ENCODE peak calls at places on chromosome X, in four cellular contexts. D is A549, K is HepG2, Z is K562. J is an unnamed sample.

GRCh38 chrX:48478806-48479205 is 2.8 kb downstream of the FTSJ1 start:
- DNase-seq in D (no peak), K (no peak), Z (no peak), J (no peak)

GRCh38 chrX:53288173-53288572 is 6.8 kb upstream of the IQSEC2 start:
- DNase-seq in D (no peak), K (no peak), Z (peak), J (no peak)

GRCh38 chrX:1658083-1658463 is 43.2 kb downstream of the ASMT start:
- DNase-seq in D (no peak), K (no peak), Z (no peak), J (no peak)

GRCh38 chrX:78708171-78708570 is 39.3 kb upstream of the LPAR4 start:
- DNase-seq in D (peak), K (peak), Z (peak), J (peak)

GRCh38 chrX:53481816-53482485 is 47.8 kb upstream of the HSD17B10 start:
- DNase-seq in D (peak), K (peak), Z (peak), J (peak)

GRCh38 chrX:78957768-78958130 is 12.6 kb downstream of the P2RY10 start:
- DNase-seq in D (no peak), K (no peak), Z (no peak), J (no peak)

GRCh38 chrX:143121471-143121870 is 95.7 kb downstream of the SPANXN4 start:
- DNase-seq in D (no peak), K (no peak), Z (no peak), J (no peak)

GRCh38 chrX:130575831-130576404 is 174.1 kb downstream of the RBMX2 start:
- DNase-seq in D (peak), K (peak), Z (peak), J (peak)

GRCh38 chrX:135521405-135522131 is 1.1 kb downstream of the INTS6L start:
- DNase-seq in D (peak), K (no peak), Z (peak), J (peak)

GRCh38 chrX:128975716-128976115 is 547.6 kb downstream of the SMARCA1 start:
- DNase-seq in D (peak), K (peak), Z (peak), J (peak)

GRCh38 chrX:1546601-1547275 is 9.8 kb upstream of the P2RY8 start:
- DNase-seq in D (no peak), K (no peak), Z (no peak), J (no peak)

GRCh38 chrX:105302246-105302645 is 81.8 kb upstream of the TEX13A start:
- DNase-seq in D (no peak), K (no peak), Z (no peak), J (no peak)

GRCh38 chrX:17375631-17376380 is 806 bp downstream of the NHS start:
- DNase-seq in D (peak), K (no peak), Z (no peak), J (peak)

GRCh38 chrX:125681507-125681906 is 361.8 kb downstream of the TEX13C start:
- DNase-seq in D (no peak), K (no peak), Z (no peak), J (no peak)

GRCh38 chrX:148609766-148610698 is 109.6 kb downstream of the AFF2 start:
- DNase-seq in D (no peak), K (no peak), Z (no peak), J (no peak)

GRCh38 chrX:53223955-53224859 is 800 bp downstream of the KDM5C start:
- DNase-seq in D (peak), K (peak), Z (no peak), J (peak)

GRCh38 chrX:46791927-46792825 is 33.3 kb upstream of the SLC9A7 start:
- DNase-seq in D (peak), K (peak), Z (peak), J (peak)

GRCh38 chrX:31147175-31147574 is 75.3 kb upstream of the FTHL17 start:
- DNase-seq in D (no peak), K (no peak), Z (no peak), J (no peak)

GRCh38 chrX:151790421-151791160 is 56.0 kb downstream of the CNGA2 start:
- DNase-seq in D (no peak), K (no peak), Z (no peak), J (no peak)

GRCh38 chrX:130885996-130886395 is 17.0 kb downstream of the ENOX2 start:
- DNase-seq in D (no peak), K (no peak), Z (no peak), J (no peak)

GRCh38 chrX:78104447-78105176 is 564 bp downstream of the PGK1 start:
- DNase-seq in D (peak), K (peak), Z (peak), J (peak)

GRCh38 chrX:47172549-47172948 is 21.1 kb upstream of the UBA1 start:
- DNase-seq in D (no peak), K (no peak), Z (no peak), J (no peak)

GRCh38 chrX:103941201-103941975 is 21.0 kb upstream of the TMSB15B start:
- DNase-seq in D (peak), K (no peak), Z (peak), J (peak)

GRCh38 chrX:35919536-35920309 is at the start of gene CFAP47:
- DNase-seq in D (peak), K (no peak), Z (peak), J (no peak)

GRCh38 chrX:22164770-22165388 is 107.8 kb upstream of the CBLL2 start:
- DNase-seq in D (no peak), K (no peak), Z (no peak), J (no peak)

GRCh38 chrX:150731795-150732194 is 38.6 kb downstream of the MTMR1 start:
- DNase-seq in D (no peak), K (no peak), Z (peak), J (no peak)

GRCh38 chrX:17738737-17739535 is 1.6 kb downstream of the SCML1 start:
- DNase-seq in D (no peak), K (no peak), Z (no peak), J (peak)

GRCh38 chrX:130170752-130171445 is 863 bp upstream of the RAB33A start:
- DNase-seq in D (peak), K (no peak), Z (no peak), J (no peak)

GRCh38 chrX:38205037-38205436 is 15.6 kb downstream of the SRPX start:
- DNase-seq in D (no peak), K (no peak), Z (no peak), J (no peak)

GRCh38 chrX:79515529-79515928 is 148.4 kb upstream of the ITM2A start:
- DNase-seq in D (no peak), K (no peak), Z (no peak), J (no peak)

GRCh38 chrX:43718546-43718945 is 62.4 kb downstream of the MAOA start:
- DNase-seq in D (no peak), K (no peak), Z (no peak), J (no peak)

GRCh38 chrX:57595381-57595811 is 3.6 kb downstream of the ZXDB start:
- DNase-seq in D (no peak), K (no peak), Z (no peak), J (peak)

GRCh38 chrX:16786791-16787735 is 797 bp downstream of the TXLNG start:
- DNase-seq in D (no peak), K (no peak), Z (peak), J (no peak)

GRCh38 chrX:63855896-63856295 is 70.9 kb upstream of the ARHGEF9 start:
- DNase-seq in D (no peak), K (no peak), Z (no peak), J (no peak)

GRCh38 chrX:7073336-7073735 is 74.2 kb upstream of the STS start:
- DNase-seq in D (no peak), K (no peak), Z (no peak), J (no peak)

GRCh38 chrX:22021721-22022120 is 10.4 kb upstream of the PHEX start:
- DNase-seq in D (no peak), K (no peak), Z (no peak), J (no peak)

GRCh38 chrX:2385224-2385623 is 115.6 kb downstream of the DHRSX start:
- DNase-seq in D (peak), K (no peak), Z (no peak), J (no peak)

GRCh38 chrX:130836447-130836846 is 66.6 kb downstream of the ENOX2 start:
- DNase-seq in D (no peak), K (no peak), Z (peak), J (no peak)

GRCh38 chrX:24412637-24413363 is 52.3 kb upstream of the PDK3 start:
- DNase-seq in D (no peak), K (no peak), Z (no peak), J (no peak)
- TF ChIP-seq JUN in D (no peak), K (no peak), Z (no peak), J (no peak)

DNA sequence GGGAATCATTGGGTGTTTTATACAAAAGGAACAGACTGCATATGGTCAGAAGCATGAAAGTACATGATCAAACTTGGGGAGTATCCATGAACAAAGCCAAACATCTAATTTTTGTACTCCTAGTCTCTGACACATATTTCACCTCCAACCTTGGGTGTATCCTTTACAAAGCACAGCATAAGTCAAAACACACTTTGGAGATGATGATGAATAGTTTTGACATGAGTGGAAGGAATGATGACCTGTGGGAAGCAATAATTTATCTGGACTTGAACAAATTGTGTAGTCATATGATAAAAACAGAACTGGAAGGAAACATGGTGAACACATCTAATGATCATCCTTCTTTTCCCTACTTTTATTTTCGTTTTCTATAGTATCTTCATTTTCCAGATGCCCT is 108.7 kb upstream of the PLS3 start:
- DNase-seq in D (no peak), K (no peak), Z (no peak), J (peak)
- TF ChIP-seq MYC in D (no peak), K (no peak), Z (no peak), J (no peak)

DNA sequence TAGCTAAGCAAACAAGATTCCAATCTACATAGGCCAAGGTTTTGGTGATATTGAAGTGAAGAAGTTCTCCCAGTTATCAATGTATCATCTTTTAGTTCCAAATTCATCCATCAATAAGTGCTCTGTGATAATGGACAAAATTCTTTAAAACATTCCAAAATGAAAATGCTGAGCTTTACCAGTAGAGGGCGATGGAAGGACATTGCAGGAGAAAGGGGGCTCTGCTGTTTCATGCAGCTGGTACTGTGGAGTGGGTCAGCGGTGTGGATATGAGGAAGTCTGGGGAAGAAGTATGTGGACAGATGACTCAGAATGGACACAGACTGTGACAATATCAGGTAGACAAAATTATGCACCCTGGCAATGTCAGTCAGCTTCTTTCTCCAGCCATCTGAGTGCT is 46.6 kb upstream of the HS6ST2 start:
- DNase-seq in D (peak), K (peak), Z (peak), J (peak)
- TF ChIP-seq JUN in D (no peak), K (no peak), Z (no peak), J (no peak)

GRCh38 chrX:133402042-133402453 is 13.2 kb downstream of the GPC4 start:
- DNase-seq in D (no peak), K (no peak), Z (no peak), J (no peak)
- TF ChIP-seq MYC in D (no peak), K (no peak), Z (no peak), J (no peak)

GRCh38 chrX:13685126-13685763 is 3.7 kb upstream of the RAB9A start:
- DNase-seq in D (peak), K (no peak), Z (no peak), J (no peak)
- TF ChIP-seq JUN in D (no peak), K (no peak), Z (no peak), J (no peak)